ENCODE peak calls at places on chromosomes 13 and 19, in seven cellular contexts. One of them, this sample, is unnamed. For H3K4me1, the result is how much of the 10 kb centered on the place peaks cover.

GRCh38 chr13:44465318-44465717 is 91.7 kb downstream of the SERP2 start:
- DNase-seq in IMR-90: peak
- DNase-seq in ovary: no peak
- DNase-seq in psoas muscle: no peak
- DNase-seq in transverse colon: no peak
- DNase-seq in cardiac muscle cell: no peak
- DNase-seq in CD8-positive, alpha-beta T cell: no peak
- DNase-seq in this sample: no peak

GRCh38 chr13:49098771-49099512 is 121.2 kb upstream of the MLNR start:
- DNase-seq in IMR-90: no peak
- DNase-seq in transverse colon: no peak
- DNase-seq in ovary: no peak
- DNase-seq in psoas muscle: no peak
- DNase-seq in CD8-positive, alpha-beta T cell: no peak
- DNase-seq in cardiac muscle cell: peak
- DNase-seq in this sample: no peak

GRCh38 chr19:51712461-51713081 is 11.2 kb downstream of the HAS1 start:
- DNase-seq in ovary: no peak
- DNase-seq in psoas muscle: no peak
- DNase-seq in IMR-90: peak
- DNase-seq in CD8-positive, alpha-beta T cell: no peak
- DNase-seq in cardiac muscle cell: peak
- DNase-seq in transverse colon: no peak
- DNase-seq in this sample: no peak

GRCh38 chr19:7994114-7994513 is 11.3 kb downstream of the ELAVL1 start:
- DNase-seq in transverse colon: no peak
- DNase-seq in IMR-90: no peak
- DNase-seq in ovary: no peak
- DNase-seq in CD8-positive, alpha-beta T cell: no peak
- DNase-seq in psoas muscle: no peak
- DNase-seq in cardiac muscle cell: no peak
- DNase-seq in this sample: no peak

GRCh38 chr19:48837081-48837524 is 812 bp upstream of the HSD17B14 start:
- DNase-seq in CD8-positive, alpha-beta T cell: peak
- DNase-seq in cardiac muscle cell: peak
- DNase-seq in IMR-90: peak
- DNase-seq in transverse colon: peak
- DNase-seq in ovary: peak
- DNase-seq in psoas muscle: peak
- DNase-seq in this sample: no peak

GRCh38 chr13:95352486-95352885 is 51.2 kb upstream of the ABCC4 start:
- DNase-seq in cardiac muscle cell: no peak
- DNase-seq in psoas muscle: no peak
- DNase-seq in ovary: no peak
- DNase-seq in CD8-positive, alpha-beta T cell: no peak
- DNase-seq in transverse colon: no peak
- DNase-seq in IMR-90: no peak
- DNase-seq in this sample: no peak

GRCh38 chr13:105037064-105037463 is 1498.4 kb downstream of the EFNB2 start:
- DNase-seq in transverse colon: no peak
- DNase-seq in CD8-positive, alpha-beta T cell: no peak
- DNase-seq in IMR-90: no peak
- DNase-seq in cardiac muscle cell: no peak
- DNase-seq in psoas muscle: no peak
- DNase-seq in ovary: no peak
- DNase-seq in this sample: no peak

GRCh38 chr13:103965506-103966243 is 899.5 kb upstream of the SLC10A2 start:
- DNase-seq in cardiac muscle cell: no peak
- DNase-seq in psoas muscle: no peak
- DNase-seq in transverse colon: no peak
- DNase-seq in IMR-90: no peak
- DNase-seq in ovary: no peak
- DNase-seq in CD8-positive, alpha-beta T cell: no peak
- DNase-seq in this sample: no peak

GRCh38 chr13:51769455-51770127 is 34.4 kb downstream of the DHRS12 start:
- DNase-seq in cardiac muscle cell: peak
- DNase-seq in CD8-positive, alpha-beta T cell: no peak
- DNase-seq in IMR-90: no peak
- DNase-seq in ovary: peak
- DNase-seq in psoas muscle: peak
- DNase-seq in transverse colon: no peak
- DNase-seq in this sample: no peak

GRCh38 chr13:26759907-26760834 is at the start of gene GPR12:
- DNase-seq in psoas muscle: no peak
- DNase-seq in CD8-positive, alpha-beta T cell: no peak
- DNase-seq in transverse colon: no peak
- DNase-seq in cardiac muscle cell: peak
- DNase-seq in IMR-90: no peak
- DNase-seq in ovary: no peak
- DNase-seq in this sample: no peak

GRCh38 chr19:5515737-5516136 is 52.0 kb downstream of the TINCR start:
- DNase-seq in CD8-positive, alpha-beta T cell: no peak
- DNase-seq in cardiac muscle cell: no peak
- DNase-seq in IMR-90: no peak
- DNase-seq in transverse colon: no peak
- DNase-seq in ovary: no peak
- DNase-seq in psoas muscle: no peak
- DNase-seq in this sample: no peak

GRCh38 chr13:28532226-28533048 is 37.5 kb upstream of the FLT1 start:
- DNase-seq in cardiac muscle cell: peak
- DNase-seq in IMR-90: no peak
- DNase-seq in transverse colon: no peak
- DNase-seq in CD8-positive, alpha-beta T cell: no peak
- DNase-seq in ovary: peak
- DNase-seq in psoas muscle: peak
- DNase-seq in this sample: no peak

GRCh38 chr13:50787316-50788195 is 55.9 kb downstream of the DLEU7 start:
- DNase-seq in CD8-positive, alpha-beta T cell: no peak
- DNase-seq in psoas muscle: no peak
- DNase-seq in IMR-90: no peak
- DNase-seq in transverse colon: no peak
- DNase-seq in ovary: no peak
- DNase-seq in cardiac muscle cell: no peak
- DNase-seq in this sample: no peak

GRCh38 chr19:55086730-55087541 is 11.3 kb downstream of the EPS8L1 start:
- DNase-seq in psoas muscle: peak
- DNase-seq in CD8-positive, alpha-beta T cell: peak
- DNase-seq in transverse colon: peak
- DNase-seq in cardiac muscle cell: peak
- DNase-seq in IMR-90: peak
- DNase-seq in ovary: peak
- DNase-seq in this sample: no peak

GRCh38 chr13:110561335-110562033 is at the start of gene RAB20:
- DNase-seq in IMR-90: peak
- DNase-seq in CD8-positive, alpha-beta T cell: peak
- DNase-seq in cardiac muscle cell: peak
- DNase-seq in psoas muscle: peak
- DNase-seq in transverse colon: peak
- DNase-seq in ovary: peak
- DNase-seq in this sample: peak

GRCh38 chr13:114074671-114075315 is 57.6 kb downstream of the RASA3 start:
- DNase-seq in IMR-90: no peak
- DNase-seq in transverse colon: no peak
- DNase-seq in ovary: peak
- DNase-seq in cardiac muscle cell: no peak
- DNase-seq in psoas muscle: peak
- DNase-seq in CD8-positive, alpha-beta T cell: no peak
- DNase-seq in this sample: no peak

GRCh38 chr19:45558399-45558878 is 26.2 kb downstream of the OPA3 start:
- DNase-seq in CD8-positive, alpha-beta T cell: peak
- DNase-seq in transverse colon: peak
- DNase-seq in IMR-90: peak
- DNase-seq in ovary: no peak
- DNase-seq in cardiac muscle cell: peak
- DNase-seq in psoas muscle: no peak
- DNase-seq in this sample: no peak

GRCh38 chr19:50285833-50286232 is 43.3 kb downstream of the KCNC3 start:
- DNase-seq in IMR-90: no peak
- DNase-seq in CD8-positive, alpha-beta T cell: no peak
- DNase-seq in ovary: no peak
- DNase-seq in cardiac muscle cell: no peak
- DNase-seq in psoas muscle: no peak
- DNase-seq in transverse colon: no peak
- DNase-seq in this sample: no peak

GRCh38 chr19:10335149-10336053 is 2.1 kb upstream of the RAVER1 start:
- DNase-seq in psoas muscle: no peak
- DNase-seq in IMR-90: no peak
- DNase-seq in cardiac muscle cell: no peak
- DNase-seq in CD8-positive, alpha-beta T cell: no peak
- DNase-seq in transverse colon: no peak
- DNase-seq in ovary: peak
- DNase-seq in this sample: no peak

GRCh38 chr13:53197424-53197823 is 168.8 kb downstream of the OLFM4 start:
- DNase-seq in transverse colon: no peak
- DNase-seq in cardiac muscle cell: no peak
- DNase-seq in CD8-positive, alpha-beta T cell: no peak
- DNase-seq in IMR-90: no peak
- DNase-seq in ovary: no peak
- DNase-seq in psoas muscle: no peak
- DNase-seq in this sample: no peak

GRCh38 chr19:49157445-49158224 is at the start of gene TRPM4:
- DNase-seq in cardiac muscle cell: peak
- DNase-seq in ovary: peak
- DNase-seq in transverse colon: peak
- DNase-seq in IMR-90: peak
- DNase-seq in CD8-positive, alpha-beta T cell: no peak
- DNase-seq in psoas muscle: peak
- DNase-seq in this sample: no peak

GRCh38 chr13:100511422-100511821 is 77.2 kb downstream of the GGACT start:
- DNase-seq in IMR-90: no peak
- DNase-seq in ovary: no peak
- DNase-seq in psoas muscle: no peak
- DNase-seq in transverse colon: no peak
- DNase-seq in cardiac muscle cell: no peak
- DNase-seq in CD8-positive, alpha-beta T cell: no peak
- DNase-seq in this sample: no peak

GRCh38 chr19:40147693-40148347 is 43.4 kb upstream of the MAP3K10 start:
- DNase-seq in psoas muscle: no peak
- DNase-seq in transverse colon: peak
- DNase-seq in cardiac muscle cell: peak
- DNase-seq in ovary: no peak
- DNase-seq in CD8-positive, alpha-beta T cell: no peak
- DNase-seq in IMR-90: peak
- DNase-seq in this sample: no peak

GRCh38 chr13:76971215-76971614 is 20.7 kb upstream of the CLN5 start:
- DNase-seq in ovary: no peak
- DNase-seq in transverse colon: no peak
- DNase-seq in cardiac muscle cell: no peak
- DNase-seq in psoas muscle: no peak
- DNase-seq in IMR-90: no peak
- DNase-seq in CD8-positive, alpha-beta T cell: no peak
- DNase-seq in this sample: no peak

GRCh38 chr19:33395561-33396550 is 22.3 kb downstream of the CEBPG start:
- DNase-seq in IMR-90: peak
- DNase-seq in transverse colon: no peak
- DNase-seq in cardiac muscle cell: peak
- DNase-seq in CD8-positive, alpha-beta T cell: no peak
- DNase-seq in psoas muscle: peak
- DNase-seq in ovary: peak
- DNase-seq in this sample: no peak

GRCh38 chr13:51920786-51921185 is 59.0 kb downstream of the CCDC70 start:
- DNase-seq in ovary: no peak
- DNase-seq in transverse colon: no peak
- DNase-seq in IMR-90: no peak
- DNase-seq in psoas muscle: no peak
- DNase-seq in cardiac muscle cell: no peak
- DNase-seq in CD8-positive, alpha-beta T cell: no peak
- DNase-seq in this sample: no peak

GRCh38 chr13:36920612-36921185 is 661 bp upstream of the SMAD9 start:
- DNase-seq in cardiac muscle cell: no peak
- DNase-seq in CD8-positive, alpha-beta T cell: no peak
- DNase-seq in psoas muscle: no peak
- DNase-seq in transverse colon: no peak
- DNase-seq in IMR-90: no peak
- DNase-seq in ovary: no peak
- DNase-seq in this sample: no peak

GRCh38 chr19:47094557-47095517 is 18.7 kb downstream of the ZC3H4 start:
- DNase-seq in cardiac muscle cell: no peak
- DNase-seq in IMR-90: no peak
- DNase-seq in psoas muscle: peak
- DNase-seq in transverse colon: peak
- DNase-seq in CD8-positive, alpha-beta T cell: no peak
- DNase-seq in ovary: no peak
- DNase-seq in this sample: no peak
- H3K4me3 ChIP-seq in cardiac muscle cell: no peak
- H3K4me3 ChIP-seq in IMR-90: no peak
- H3K4me3 ChIP-seq in psoas muscle: no peak
- H3K4me3 ChIP-seq in transverse colon: no peak
- H3K4me3 ChIP-seq in CD8-positive, alpha-beta T cell: no peak
- H3K4me3 ChIP-seq in ovary: no peak
- H3K4me3 ChIP-seq in this sample: peak

GRCh38 chr19:1218751-1219567 is 13.4 kb downstream of the STK11 start:
- DNase-seq in transverse colon: no peak
- DNase-seq in IMR-90: no peak
- DNase-seq in psoas muscle: no peak
- DNase-seq in cardiac muscle cell: no peak
- DNase-seq in ovary: no peak
- DNase-seq in CD8-positive, alpha-beta T cell: peak
- DNase-seq in this sample: no peak
- H3K4me1 ChIP-seq in transverse colon: half or more
- H3K4me1 ChIP-seq in IMR-90: under half
- H3K4me1 ChIP-seq in psoas muscle: half or more
- H3K4me1 ChIP-seq in cardiac muscle cell: under half
- H3K4me1 ChIP-seq in ovary: under half
- H3K4me1 ChIP-seq in CD8-positive, alpha-beta T cell: under half
- H3K4me1 ChIP-seq in this sample: half or more

DNA sequence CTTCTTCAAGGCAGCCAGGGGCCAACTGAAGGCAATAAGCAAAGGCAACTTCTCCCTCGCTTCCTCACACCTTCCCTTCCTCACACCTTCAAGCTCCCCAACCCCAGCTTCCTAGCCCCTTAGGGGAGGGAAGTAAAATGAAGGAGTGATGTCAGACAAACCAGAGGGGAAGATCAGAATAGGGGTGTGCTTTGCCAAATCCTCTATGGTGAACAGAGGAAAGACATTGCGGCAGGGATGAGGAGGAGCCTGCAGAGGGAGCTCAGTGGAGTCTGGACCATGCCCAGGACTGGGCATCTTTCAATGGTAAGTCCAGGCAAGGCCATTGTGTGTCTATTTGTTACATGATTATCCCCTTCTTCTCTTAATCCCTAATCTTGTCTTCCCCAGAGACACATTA is 164.0 kb downstream of the TSHZ3 start:
- DNase-seq in cardiac muscle cell: peak
- DNase-seq in psoas muscle: no peak
- DNase-seq in CD8-positive, alpha-beta T cell: no peak
- DNase-seq in IMR-90: no peak
- DNase-seq in transverse colon: no peak
- DNase-seq in ovary: no peak
- DNase-seq in this sample: no peak
- TF ChIP-seq CTCF in cardiac muscle cell: peak
- TF ChIP-seq CTCF in psoas muscle: no peak
- TF ChIP-seq CTCF in CD8-positive, alpha-beta T cell: no peak
- TF ChIP-seq CTCF in IMR-90: no peak
- TF ChIP-seq CTCF in transverse colon: no peak
- TF ChIP-seq CTCF in ovary: no peak
- TF ChIP-seq CTCF in this sample: no peak

DNA sequence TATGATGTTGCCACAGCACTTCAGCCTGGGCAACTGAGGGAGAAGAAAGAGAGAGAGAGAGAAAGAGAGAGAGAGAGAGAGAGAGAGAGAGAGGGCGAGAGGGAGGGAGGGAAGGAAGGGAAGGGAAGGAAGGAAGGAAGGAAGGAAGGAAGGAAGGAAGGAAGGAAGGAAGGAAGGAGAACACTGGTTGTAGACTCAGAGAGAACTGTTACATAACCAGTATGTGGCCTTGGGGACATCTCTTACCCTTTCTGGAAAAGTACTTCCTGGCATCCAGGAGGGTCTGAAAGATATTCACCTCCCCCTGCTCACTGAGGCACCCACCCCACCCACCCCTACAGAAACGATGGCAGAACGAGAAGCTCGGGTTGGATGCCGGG is 2.7 kb upstream of the ARHGEF1 start:
- DNase-seq in cardiac muscle cell: no peak
- DNase-seq in transverse colon: no peak
- DNase-seq in CD8-positive, alpha-beta T cell: no peak
- DNase-seq in IMR-90: no peak
- DNase-seq in ovary: no peak
- DNase-seq in psoas muscle: no peak
- DNase-seq in this sample: no peak
- H3K4me3 ChIP-seq in cardiac muscle cell: no peak
- H3K4me3 ChIP-seq in transverse colon: no peak
- H3K4me3 ChIP-seq in CD8-positive, alpha-beta T cell: no peak
- H3K4me3 ChIP-seq in IMR-90: no peak
- H3K4me3 ChIP-seq in ovary: no peak
- H3K4me3 ChIP-seq in psoas muscle: no peak
- H3K4me3 ChIP-seq in this sample: no peak